ENCODE peak calls at places on chromosome 5, in four cellular contexts. Q is GM12878, E is K562, H is HepG2. V is an unnamed sample.

GRCh38 chr5:130514984-130515690 is 610.9 kb downstream of the CHSY3 start:
- DNase-seq in H (no peak), Q (no peak), E (no peak), V (no peak)

GRCh38 chr5:179530069-179530998 is 20.0 kb upstream of the RUFY1 start:
- DNase-seq in H (no peak), Q (no peak), E (peak), V (peak)

GRCh38 chr5:91162534-91163381 is 220.4 kb downstream of the ARRDC3 start:
- DNase-seq in H (peak), E (no peak), Q (peak), V (no peak)

GRCh38 chr5:178326054-178326715 is 93.6 kb upstream of the PHYKPL start:
- DNase-seq in H (no peak), E (no peak), Q (no peak), V (no peak)

GRCh38 chr5:77590347-77590746 is 48.2 kb downstream of the OTP start:
- DNase-seq in H (no peak), E (no peak), Q (peak), V (no peak)

GRCh38 chr5:113163328-113163727 is 186.7 kb downstream of the DCP2 start:
- DNase-seq in H (no peak), E (no peak), Q (no peak), V (no peak)

GRCh38 chr5:53123702-53124101 is 14.1 kb upstream of the MOCS2 start:
- DNase-seq in Q (no peak), H (no peak), E (no peak), V (no peak)

GRCh38 chr5:77208507-77209163 is 1.8 kb upstream of the PDE8B start:
- DNase-seq in H (no peak), Q (no peak), E (no peak), V (no peak)

GRCh38 chr5:170269579-170269978 is 28.0 kb downstream of the LCP2 start:
- DNase-seq in E (no peak), H (no peak), Q (no peak), V (no peak)

GRCh38 chr5:141637693-141638419 is 1.1 kb downstream of the RELL2 start:
- DNase-seq in E (peak), Q (no peak), H (peak), V (peak)

GRCh38 chr5:55597014-55597981 is 62.5 kb upstream of the PLPP1 start:
- DNase-seq in E (no peak), Q (no peak), H (no peak), V (no peak)
- TF ChIP-seq BRCA1 in E (no peak), Q (no peak), H (no peak), V (no peak)

DNA sequence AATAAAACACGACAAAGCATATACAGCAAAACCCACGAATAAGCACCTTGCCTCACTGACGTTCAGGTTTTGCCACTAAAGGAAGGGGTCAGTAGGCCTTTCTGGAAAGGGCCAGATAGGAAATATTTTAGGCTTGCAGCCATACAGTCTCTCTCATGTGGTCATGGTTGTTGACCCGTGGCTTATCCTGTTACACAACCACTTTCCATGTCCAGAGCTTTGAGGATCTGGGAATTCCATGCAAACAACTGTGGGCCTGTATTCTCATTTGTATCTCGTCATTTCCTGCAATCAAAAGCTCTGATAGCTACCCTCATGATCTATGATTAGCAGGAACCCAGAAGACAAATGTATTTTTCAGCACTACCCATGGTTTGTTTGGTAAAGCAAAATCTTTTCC is 108.3 kb downstream of the DRD1 start:
- DNase-seq in Q (no peak), H (peak), E (no peak), V (no peak)
- TF ChIP-seq CBX5 in Q (no peak), H (no peak), E (no peak), V (no peak)

DNA sequence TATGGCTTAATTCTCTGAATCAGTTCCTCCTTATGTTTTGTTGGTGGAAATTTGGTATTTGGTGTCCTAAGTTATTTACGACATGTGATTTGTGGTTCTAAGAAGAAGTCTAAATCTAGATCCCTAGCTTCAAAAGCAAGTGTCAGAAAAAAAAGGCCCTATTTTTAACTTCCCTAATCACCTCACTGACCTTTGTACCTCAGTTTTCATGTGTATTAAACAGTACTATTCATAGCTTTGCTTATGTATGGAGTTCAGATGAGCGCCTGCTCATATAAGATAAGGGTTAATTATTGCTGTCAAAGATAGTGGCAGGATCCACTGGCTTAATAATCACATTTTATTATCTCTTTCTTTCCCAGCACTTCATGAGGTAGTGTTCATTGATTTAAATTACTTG is 318.2 kb downstream of the PARP8 start:
- DNase-seq in E (no peak), H (no peak), Q (no peak), V (no peak)
- TF ChIP-seq ATF2 in E (no peak), H (no peak), Q (no peak), V (no peak)

GRCh38 chr5:35357973-35358372 is 127.7 kb upstream of the PRLR start:
- DNase-seq in Q (no peak), E (no peak), H (no peak), V (no peak)

GRCh38 chr5:35360671-35361070 is 130.4 kb upstream of the PRLR start:
- DNase-seq in Q (no peak), E (no peak), H (no peak), V (no peak)

GRCh38 chr5:35354751-35355150 is 124.5 kb upstream of the PRLR start:
- DNase-seq in Q (no peak), H (no peak), E (no peak), V (no peak)
- TF ChIP-seq BRCA1 in Q (no peak), H (no peak), E (no peak), V (no peak)

GRCh38 chr5:83342475-83342874 is 129.1 kb upstream of the VCAN start:
- DNase-seq in E (no peak), Q (no peak), H (no peak), V (no peak)

GRCh38 chr5:83340511-83340918 is 131.0 kb upstream of the VCAN start:
- DNase-seq in Q (no peak), E (no peak), H (no peak), V (no peak)

GRCh38 chr5:83343345-83343744 is 128.2 kb upstream of the VCAN start:
- DNase-seq in Q (no peak), E (no peak), H (no peak), V (no peak)

GRCh38 chr5:83345423-83345822 is 126.1 kb upstream of the VCAN start:
- DNase-seq in H (no peak), Q (no peak), E (no peak), V (no peak)

GRCh38 chr5:83341815-83342334 is 129.7 kb upstream of the VCAN start:
- DNase-seq in E (no peak), Q (no peak), H (no peak), V (no peak)
- TF ChIP-seq CBX5 in E (no peak), Q (no peak), H (no peak), V (no peak)

DNA sequence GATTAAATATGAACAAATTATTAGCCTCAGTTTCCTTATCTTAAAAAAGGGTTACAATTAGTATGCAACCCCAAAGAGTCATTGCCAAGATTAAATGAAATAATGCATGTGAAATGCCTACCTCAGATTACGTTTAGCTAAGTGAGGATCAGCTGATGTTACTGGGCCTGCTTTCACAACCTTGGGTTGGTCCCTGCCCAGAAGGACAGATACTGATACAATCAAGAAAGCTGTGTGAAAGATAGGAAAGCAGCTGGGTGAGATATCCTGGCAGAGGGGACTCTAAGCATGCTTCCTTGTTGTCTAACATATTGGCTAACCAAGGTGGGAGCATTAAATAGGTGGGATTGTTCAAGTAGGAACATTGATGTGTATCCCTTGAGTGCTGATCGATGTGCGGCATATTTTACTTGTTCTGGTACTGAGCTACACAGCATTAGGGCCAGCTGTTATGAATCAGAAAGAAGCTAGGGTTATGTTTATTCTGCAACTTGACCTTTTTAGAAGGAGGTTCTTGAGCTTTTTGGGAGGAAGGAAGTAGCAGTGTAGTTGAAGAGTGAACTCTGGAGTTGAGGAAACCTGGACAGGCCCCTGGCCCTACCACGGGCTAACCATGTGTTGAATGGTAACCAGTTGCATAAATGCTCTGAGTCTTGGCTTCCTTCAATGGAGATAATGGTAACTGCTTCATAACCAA is 28.9 kb downstream of the SNX24 start:
- DNase-seq in H (no peak), Q (no peak), E (no peak), V (no peak)
- TF ChIP-seq ATF2 in H (no peak), Q (no peak), E (no peak), V (no peak)

DNA sequence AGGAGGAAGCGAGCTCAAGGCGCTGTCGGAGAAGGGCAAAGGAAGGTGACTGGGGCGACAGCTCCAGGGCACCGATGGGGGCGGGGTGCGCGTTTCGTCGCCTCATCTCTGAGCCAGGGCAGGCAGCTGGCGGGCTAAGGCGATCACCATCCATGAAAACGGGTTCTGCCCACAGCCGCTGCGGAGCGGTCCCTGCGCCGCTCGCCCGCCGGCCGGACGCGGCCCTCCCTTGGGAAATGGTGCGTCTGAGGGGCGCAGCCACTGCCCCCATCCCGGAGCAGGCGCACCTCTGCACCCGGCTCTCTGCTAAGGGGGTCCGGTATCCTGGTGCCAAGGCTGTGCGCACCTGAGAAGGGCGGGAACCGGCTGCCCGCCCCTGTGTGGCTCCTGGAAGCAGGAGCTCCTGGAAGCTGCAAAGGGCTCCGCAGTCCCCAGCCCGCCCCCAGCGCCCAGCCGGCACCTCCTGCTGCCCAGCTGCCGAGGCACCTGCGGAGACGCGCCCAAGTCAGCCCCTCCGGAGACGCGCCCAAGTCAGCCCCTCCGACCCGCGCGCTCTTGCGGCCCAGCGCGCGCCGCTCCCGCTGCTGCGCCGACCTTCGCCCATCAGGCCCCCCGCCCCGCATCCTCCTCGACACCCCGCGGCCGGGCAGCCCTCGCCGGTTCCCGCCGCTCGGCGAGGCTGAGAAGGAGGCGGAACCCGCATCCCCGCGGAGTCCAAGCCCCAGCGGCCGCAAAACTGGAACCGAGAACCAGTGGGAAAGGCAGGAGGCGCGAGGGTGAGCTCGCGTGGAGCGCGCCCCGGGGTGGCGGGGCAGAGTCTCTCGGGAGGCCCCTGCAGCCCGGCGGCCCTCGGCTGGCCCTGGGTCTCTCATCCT is 757 bp downstream of the ANKRD34B start:
- DNase-seq in E (no peak), H (no peak), Q (no peak), V (peak)
- TF ChIP-seq BRCA1 in E (no peak), H (no peak), Q (no peak), V (no peak)

V was measured in H1.